ENCODE peak calls at places on chromosomes 13 and 19, in four cellular contexts. T is fibroblast of lung; E is naive thymus-derived CD4-positive, alpha-beta T cell; X is NCI-H2029 treated with DMSO at 0.1 percent for 48 hours. U is an unnamed sample.
A peak's percentile ranks its signal among the peaks of the same experiment; 100 is the strongest.

GRCh38 chr19:36573948-36574726 is 1.0 kb upstream of the ZNF529 start:
- DNase-seq in T (peak; percentile 58), E (no peak), X (no peak), U (no peak)

GRCh38 chr19:28009696-28010095 is 1203.3 kb downstream of the UQCRFS1 start:
- DNase-seq in E (no peak), X (no peak), T (peak; percentile 82), U (no peak)

GRCh38 chr13:26604784-26605183 is 47.3 kb downstream of the WASF3 start:
- DNase-seq in E (no peak), T (no peak), X (no peak), U (no peak)

GRCh38 chr13:61170791-61171330 is 244.8 kb downstream of the PCDH20 start:
- DNase-seq in E (no peak), X (no peak), T (no peak), U (no peak)

GRCh38 chr13:73825143-73825542 is 309.1 kb downstream of the KLF12 start:
- DNase-seq in X (no peak), T (no peak), E (peak; percentile 24), U (no peak)

GRCh38 chr19:4984448-4984990 is 15.6 kb downstream of the KDM4B start:
- DNase-seq in T (no peak), E (no peak), X (no peak), U (no peak)

GRCh38 chr19:11089254-11090013 is at the start of gene LDLR:
- DNase-seq in X (peak; percentile 81), E (peak; percentile 82), T (peak; percentile 92), U (peak; percentile 87)

GRCh38 chr19:6766357-6767080 is 716 bp downstream of the SH2D3A start:
- DNase-seq in X (no peak), T (no peak), E (no peak), U (no peak)

GRCh38 chr13:23679214-23679613 is 109.0 kb downstream of the TNFRSF19 start:
- DNase-seq in T (peak; percentile 88), X (no peak), E (peak; percentile 11), U (no peak)

GRCh38 chr13:109275848-109276247 is 510.5 kb downstream of the IRS2 start:
- DNase-seq in E (no peak), T (peak; percentile 48), X (no peak), U (no peak)

GRCh38 chr19:15508035-15508710 is at the start of gene CYP4F22:
- DNase-seq in E (no peak), T (no peak), X (no peak), U (no peak)

GRCh38 chr19:48879025-48879572 is 6.9 kb downstream of the PPP1R15A start:
- DNase-seq in T (no peak), X (no peak), E (no peak), U (no peak)

GRCh38 chr13:27125357-27126282 is 46.0 kb downstream of the USP12 start:
- DNase-seq in T (no peak), X (peak; percentile 42), E (no peak), U (no peak)

GRCh38 chr13:101454767-101455166 is 2.3 kb downstream of the ITGBL1 start:
- DNase-seq in X (no peak), E (no peak), T (peak; percentile 85), U (no peak)

GRCh38 chr13:82011355-82011754 is 1670.4 kb upstream of the SPRY2 start:
- DNase-seq in X (no peak), T (no peak), E (no peak), U (no peak)

GRCh38 chr13:95403349-95404140 is 102.3 kb upstream of the ABCC4 start:
- DNase-seq in X (no peak), T (peak; percentile 6), E (no peak), U (no peak)

GRCh38 chr19:46840157-46840942 is 10.3 kb downstream of the AP2S1 start:
- DNase-seq in X (peak; percentile 38), T (peak; percentile 51), E (peak; percentile 65), U (peak; percentile 45)

GRCh38 chr13:43285891-43286602 is 262.7 kb downstream of the DNAJC15 start:
- DNase-seq in T (peak; percentile 81), E (no peak), X (no peak), U (no peak)

GRCh38 chr19:48569814-48570213 is 17.8 kb downstream of the SULT2B1 start:
- DNase-seq in X (peak; percentile 48), T (peak; percentile 65), E (no peak), U (no peak)

GRCh38 chr13:32548837-32549236 is 10.2 kb upstream of the N4BP2L2 start:
- DNase-seq in E (no peak), X (no peak), T (no peak), U (no peak)

GRCh38 chr19:57473646-57474045 is 3.7 kb downstream of the ZNF772 start:
- DNase-seq in E (no peak), T (peak; percentile 19), X (no peak), U (no peak)

GRCh38 chr13:59991395-59991794 is 172.3 kb downstream of the DIAPH3 start:
- DNase-seq in T (no peak), X (no peak), E (no peak), U (no peak)

GRCh38 chr19:17110599-17110966 is 35.0 kb downstream of the MYO9B start:
- DNase-seq in T (no peak), E (no peak), X (no peak), U (no peak)

GRCh38 chr13:67120872-67121531 is 109.1 kb downstream of the PCDH9 start:
- DNase-seq in E (no peak), X (no peak), T (peak; percentile 39), U (no peak)